ENCODE peak calls at places on chromosome 18, in seven cellular contexts. Z is CD8-positive, alpha-beta T cell; M is Peyer's patch; S is posterior cingulate gyrus; P is PC-9; I is amniotic stem cell; Y is glomerular endothelial cell. O is an unnamed sample.

GRCh38 chr18:73636355-73636754 is 511.3 kb downstream of the FBXO15 start:
- DNase-seq in Z (no peak), M (no peak), S (no peak), P (no peak), I (no peak), Y (no peak), O (peak; percentile 46)

GRCh38 chr18:79784071-79784913 is 13.4 kb upstream of the KCNG2 start:
- DNase-seq in Z (no peak), M (no peak), S (no peak), P (no peak), I (no peak), Y (no peak), O (no peak)

GRCh38 chr18:7021994-7022840 is 95.4 kb downstream of the LAMA1 start:
- DNase-seq in Z (no peak), M (peak; percentile 53), S (no peak), P (peak; percentile 30), I (no peak), Y (no peak), O (peak; percentile 61)

GRCh38 chr18:31099490-31100230 is 2.6 kb downstream of the DSC2 start:
- DNase-seq in Z (no peak), M (peak; percentile 55), S (no peak), P (no peak), I (no peak), Y (no peak), O (peak; percentile 68)

GRCh38 chr18:70261141-70261788 is 27.6 kb upstream of the SOCS6 start:
- DNase-seq in Z (no peak), M (no peak), S (no peak), P (no peak), I (no peak), Y (no peak), O (no peak)

GRCh38 chr18:44464401-44465185 is 216.1 kb upstream of the SETBP1 start:
- DNase-seq in Z (no peak), M (no peak), S (no peak), P (no peak), I (no peak), Y (no peak), O (peak; percentile 71)

GRCh38 chr18:25306671-25307070 is 45.3 kb downstream of the ZNF521 start:
- DNase-seq in Z (no peak), M (no peak), S (no peak), P (no peak), I (no peak), Y (no peak), O (no peak)

GRCh38 chr18:58671941-58672565 is 788 bp downstream of the MALT1 start:
- DNase-seq in Z (no peak), M (no peak), S (peak; percentile 38), P (peak; percentile 8), I (no peak), Y (no peak), O (peak; percentile 69)

GRCh38 chr18:80033181-80034067 is 810 bp upstream of the RBFA start:
- DNase-seq in Z (peak; percentile 86), M (no peak), S (peak; percentile 38), P (no peak), I (peak; percentile 50), Y (no peak), O (no peak)

GRCh38 chr18:3995476-3996102 is 459.5 kb downstream of the DLGAP1 start:
- DNase-seq in Z (peak; percentile 47), M (no peak), S (no peak), P (peak; percentile 45), I (peak; percentile 60), Y (peak; percentile 75), O (peak; percentile 55)

GRCh38 chr18:34801769-34802168 is 91.7 kb downstream of the DTNA start:
- DNase-seq in Z (no peak), M (no peak), S (no peak), P (no peak), I (no peak), Y (no peak), O (peak; percentile 71)

GRCh38 chr18:30634249-30634648 is 408.3 kb downstream of the DSC3 start:
- DNase-seq in Z (no peak), M (no peak), S (no peak), P (no peak), I (no peak), Y (no peak), O (no peak)